ENCODE peak calls at places on chromosome 7, in eight cellular contexts. Z is tibial artery, H is heart left ventricle, Q is left lung, S is neural progenitor cell, K is OCI-LY7, M is NT2/D1, V is aorta. T is an unnamed sample.
A peak's percentile ranks its signal among the peaks of the same experiment; 100 is the strongest.

GRCh38 chr7:117011419-117012260 is 58.3 kb downstream of the ST7 start:
- DNase-seq in Z (no peak), H (no peak), Q (no peak), S (no peak), K (no peak), M (no peak), V (no peak), T (no peak)

GRCh38 chr7:127717502-127718125 is 65.6 kb downstream of the SND1 start:
- DNase-seq in Z (no peak), H (no peak), Q (no peak), S (no peak), K (no peak), M (no peak), V (no peak), T (no peak)

GRCh38 chr7:88377421-88377820 is 70.7 kb upstream of the STEAP4 start:
- DNase-seq in Z (no peak), H (no peak), Q (no peak), S (peak; percentile 73), K (no peak), M (peak; percentile 63), V (no peak), T (no peak)

GRCh38 chr7:98520356-98520932 is 96.6 kb upstream of the NPTX2 start:
- DNase-seq in Z (no peak), H (no peak), Q (no peak), S (no peak), K (peak; percentile 7), M (no peak), V (no peak), T (no peak)

GRCh38 chr7:38822556-38822955 is 86.4 kb downstream of the VPS41 start:
- DNase-seq in Z (no peak), H (no peak), Q (no peak), S (no peak), K (no peak), M (no peak), V (no peak), T (no peak)

GRCh38 chr7:22781230-22781711 is 41.4 kb downstream of the TOMM7 start:
- DNase-seq in Z (no peak), H (no peak), Q (no peak), S (no peak), K (no peak), M (no peak), V (no peak), T (no peak)

GRCh38 chr7:43723002-43723331 is 6.4 kb downstream of the COA1 start:
- DNase-seq in Z (no peak), H (no peak), Q (no peak), S (no peak), K (no peak), M (no peak), V (no peak), T (no peak)

GRCh38 chr7:101126651-101127459 is at the start of gene SERPINE1:
- DNase-seq in Z (peak; percentile 98), H (peak; percentile 90), Q (peak; percentile 79), S (peak; percentile 75), K (peak; percentile 76), M (peak; percentile 54), V (peak; percentile 96), T (peak; percentile 92)

GRCh38 chr7:157529768-157530560 is 193.2 kb downstream of the DNAJB6 start:
- DNase-seq in Z (peak; percentile 35), H (no peak), Q (peak; percentile 50), S (no peak), K (no peak), M (no peak), V (no peak), T (no peak)

GRCh38 chr7:5997210-5997808 is 11.5 kb downstream of the PMS2 start:
- DNase-seq in Z (no peak), H (no peak), Q (no peak), S (peak; percentile 72), K (peak; percentile 75), M (peak; percentile 32), V (peak; percentile 62), T (peak; percentile 56)

GRCh38 chr7:66930341-66930740 is 9.3 kb downstream of the TMEM248 start:
- DNase-seq in Z (no peak), H (no peak), Q (no peak), S (peak; percentile 83), K (no peak), M (peak; percentile 52), V (no peak), T (no peak)

GRCh38 chr7:95088536-95088935 is 181.1 kb downstream of the PPP1R9A start:
- DNase-seq in Z (no peak), H (no peak), Q (no peak), S (no peak), K (no peak), M (no peak), V (no peak), T (no peak)

GRCh38 chr7:15306286-15306685 is 255.5 kb downstream of the AGMO start:
- DNase-seq in Z (no peak), H (no peak), Q (no peak), S (no peak), K (no peak), M (no peak), V (no peak), T (no peak)

GRCh38 chr7:80183900-80184685 is 49.5 kb downstream of the GNAI1 start:
- DNase-seq in Z (no peak), H (no peak), Q (peak; percentile 19), S (no peak), K (no peak), M (no peak), V (no peak), T (no peak)

GRCh38 chr7:148884049-148884298 is at the start of gene EZH2:
- DNase-seq in Z (no peak), H (no peak), Q (no peak), S (no peak), K (no peak), M (no peak), V (no peak), T (no peak)

GRCh38 chr7:114269714-114270113 is 144.9 kb upstream of the FOXP2 start:
- DNase-seq in Z (no peak), H (no peak), Q (no peak), S (no peak), K (no peak), M (no peak), V (no peak), T (no peak)

GRCh38 chr7:91034459-91035368 is 229.5 kb upstream of the FZD1 start:
- DNase-seq in Z (peak; percentile 65), H (no peak), Q (no peak), S (peak; percentile 66), K (peak; percentile 61), M (peak; percentile 50), V (peak; percentile 42), T (peak; percentile 31)

GRCh38 chr7:137985253-137985896 is 16.5 kb downstream of the CREB3L2 start:
- DNase-seq in Z (no peak), H (no peak), Q (no peak), S (no peak), K (peak; percentile 90), M (no peak), V (no peak), T (no peak)
- H3K4me1 ChIP-seq in Z (peaks cover 94% of the 10 kb centered on the region), H (peaks cover 90% of the 10 kb centered on the region), Q (peaks cover 41% of the 10 kb centered on the region), S (peaks cover 29% of the 10 kb centered on the region), K (peaks cover 92% of the 10 kb centered on the region), M (no peaks in the 10 kb centered on the region), V (peaks cover 27% of the 10 kb centered on the region), T (peaks cover 89% of the 10 kb centered on the region)

DNA sequence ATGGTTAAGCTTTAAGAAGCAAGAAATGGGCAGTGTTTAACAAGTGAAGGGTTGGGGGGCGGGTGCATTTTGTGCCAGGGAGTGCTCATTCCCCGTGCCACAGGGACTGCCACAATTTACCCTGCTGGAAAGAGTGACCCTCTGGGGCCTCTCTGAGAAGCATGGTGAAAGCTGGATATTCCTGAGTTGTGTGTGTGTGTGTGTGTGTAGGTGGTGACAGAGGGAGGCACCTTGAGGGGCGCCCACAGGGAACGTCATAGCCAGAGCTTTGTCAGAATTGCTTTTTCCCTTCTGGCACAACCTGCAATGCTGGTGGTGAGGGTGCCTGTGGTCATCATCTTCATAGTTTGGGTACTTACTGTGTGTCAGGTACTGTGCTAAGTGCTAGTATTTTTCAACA is 2.5 kb upstream of the WDR86 start:
- DNase-seq in Z (no peak), H (no peak), Q (no peak), S (no peak), K (no peak), M (no peak), V (no peak), T (no peak)
- H3K4me1 ChIP-seq in Z (peaks cover 13% of the 10 kb centered on the region), H (peaks cover 17% of the 10 kb centered on the region), Q (peaks cover 13% of the 10 kb centered on the region), S (peaks cover 16% of the 10 kb centered on the region), K (no peaks in the 10 kb centered on the region), M (peaks cover 7% of the 10 kb centered on the region), V (no peaks in the 10 kb centered on the region), T (peaks cover 15% of the 10 kb centered on the region)

DNA sequence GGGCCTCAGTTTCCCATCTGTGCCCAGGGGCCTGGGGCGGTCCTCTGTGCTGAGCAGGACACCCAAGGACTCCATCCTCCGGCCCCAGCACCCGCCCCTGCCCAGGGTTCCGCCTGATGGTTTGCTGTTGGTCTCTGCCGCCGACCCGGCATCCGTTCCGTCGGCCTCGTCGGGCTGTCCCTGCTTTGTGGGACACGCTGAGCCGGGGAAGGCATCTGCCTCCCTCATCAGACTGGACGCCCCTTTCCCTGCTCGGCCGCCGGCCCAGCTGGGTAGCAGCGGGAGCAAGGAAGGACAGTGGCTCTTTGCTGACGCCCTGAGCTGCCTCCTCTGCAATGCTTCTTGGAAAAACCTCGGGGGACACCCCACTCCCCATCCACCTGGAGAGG is 39.5 kb downstream of the FAM20C start:
- DNase-seq in Z (no peak), H (no peak), Q (no peak), S (no peak), K (no peak), M (no peak), V (no peak), T (no peak)
- H3K4me1 ChIP-seq in Z (peaks cover 83% of the 10 kb centered on the region), H (peaks cover 52% of the 10 kb centered on the region), Q (peaks cover 29% of the 10 kb centered on the region), S (no peaks in the 10 kb centered on the region), K (no peaks in the 10 kb centered on the region), M (peaks cover 19% of the 10 kb centered on the region), V (no peaks in the 10 kb centered on the region), T (peaks cover 46% of the 10 kb centered on the region)

GRCh38 chr7:130988443-130988842 is 254.4 kb upstream of the KLF14 start:
- DNase-seq in Z (no peak), H (no peak), Q (no peak), S (peak; percentile 61), K (no peak), M (no peak), V (no peak), T (no peak)

GRCh38 chr7:130982651-130983050 is 248.6 kb upstream of the KLF14 start:
- DNase-seq in Z (no peak), H (no peak), Q (no peak), S (no peak), K (no peak), M (no peak), V (no peak), T (no peak)

GRCh38 chr7:130987092-130987491 is 253.1 kb upstream of the KLF14 start:
- DNase-seq in Z (no peak), H (no peak), Q (peak; percentile 61), S (no peak), K (no peak), M (no peak), V (no peak), T (no peak)

GRCh38 chr7:130986271-130986690 is 252.3 kb upstream of the KLF14 start:
- DNase-seq in Z (no peak), H (no peak), Q (peak; percentile 41), S (no peak), K (no peak), M (no peak), V (no peak), T (no peak)

DNA sequence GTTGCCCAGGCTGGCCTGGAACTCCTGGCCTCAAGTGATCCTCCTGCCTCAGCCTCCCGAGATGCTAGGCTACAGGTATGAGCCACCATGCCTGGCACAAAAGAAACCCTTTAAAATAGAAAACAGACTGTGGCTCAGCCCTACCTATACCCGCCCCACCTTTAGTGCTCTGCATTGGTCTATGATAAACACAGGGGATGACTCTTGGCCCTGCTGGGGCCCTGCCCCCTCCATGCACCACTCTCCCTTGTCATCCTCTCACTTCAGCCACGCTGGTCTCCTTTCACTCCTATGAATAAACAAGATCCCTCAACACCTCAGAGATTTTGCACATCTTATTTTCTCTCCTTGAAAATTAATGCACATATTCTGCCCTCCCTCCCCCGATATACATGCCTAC is 251.4 kb upstream of the KLF14 start:
- DNase-seq in Z (no peak), H (no peak), Q (no peak), S (no peak), K (no peak), M (no peak), V (no peak), T (no peak)
- H3K4me1 ChIP-seq in Z (peaks cover 22% of the 10 kb centered on the region), H (peaks cover 82% of the 10 kb centered on the region), Q (peaks cover 25% of the 10 kb centered on the region), S (no peaks in the 10 kb centered on the region), K (peaks cover 3% of the 10 kb centered on the region), M (no peaks in the 10 kb centered on the region), V (peaks cover 3% of the 10 kb centered on the region), T (peaks cover 70% of the 10 kb centered on the region)

T was measured in adrenal gland.